ENCODE peak calls at places on chromosome 14, in nine cellular contexts. One of them, this sample, is unnamed. For H3K9me3, the result is how much of the 10 kb centered on the place peaks cover.

GRCh38 chr14:31944256-31945073 is 132.6 kb upstream of the ARHGAP5 start:
- DNase-seq in endodermal cell: no peak
- DNase-seq in prostate gland: no peak
- DNase-seq in fibroblast of lung: no peak
- DNase-seq in cardiac muscle cell: no peak
- DNase-seq in lung: no peak
- DNase-seq in heart right ventricle: no peak
- DNase-seq in aorta: no peak
- DNase-seq in SK-N-MC: no peak
- DNase-seq in this sample: peak

GRCh38 chr14:22285991-22286390 is 303.0 kb downstream of the DAD1 start:
- DNase-seq in prostate gland: no peak
- DNase-seq in cardiac muscle cell: no peak
- DNase-seq in heart right ventricle: no peak
- DNase-seq in fibroblast of lung: no peak
- DNase-seq in lung: no peak
- DNase-seq in endodermal cell: no peak
- DNase-seq in aorta: no peak
- DNase-seq in SK-N-MC: no peak
- DNase-seq in this sample: no peak

GRCh38 chr14:53509845-53510244 is 356.7 kb upstream of the DDHD1 start:
- DNase-seq in SK-N-MC: no peak
- DNase-seq in lung: peak
- DNase-seq in heart right ventricle: peak
- DNase-seq in cardiac muscle cell: peak
- DNase-seq in fibroblast of lung: peak
- DNase-seq in endodermal cell: no peak
- DNase-seq in aorta: no peak
- DNase-seq in prostate gland: peak
- DNase-seq in this sample: no peak

GRCh38 chr14:41280745-41281144 is 325.9 kb upstream of the LRFN5 start:
- DNase-seq in lung: no peak
- DNase-seq in heart right ventricle: no peak
- DNase-seq in prostate gland: no peak
- DNase-seq in SK-N-MC: peak
- DNase-seq in aorta: no peak
- DNase-seq in fibroblast of lung: peak
- DNase-seq in endodermal cell: no peak
- DNase-seq in cardiac muscle cell: peak
- DNase-seq in this sample: no peak

GRCh38 chr14:59297070-59297766 is 108.8 kb downstream of the DAAM1 start:
- DNase-seq in cardiac muscle cell: peak
- DNase-seq in prostate gland: no peak
- DNase-seq in lung: no peak
- DNase-seq in SK-N-MC: no peak
- DNase-seq in fibroblast of lung: peak
- DNase-seq in heart right ventricle: no peak
- DNase-seq in aorta: no peak
- DNase-seq in endodermal cell: no peak
- DNase-seq in this sample: no peak

GRCh38 chr14:41605550-41606248 is 977 bp upstream of the LRFN5 start:
- DNase-seq in endodermal cell: peak
- DNase-seq in prostate gland: no peak
- DNase-seq in SK-N-MC: no peak
- DNase-seq in aorta: no peak
- DNase-seq in heart right ventricle: no peak
- DNase-seq in cardiac muscle cell: peak
- DNase-seq in lung: no peak
- DNase-seq in fibroblast of lung: peak
- DNase-seq in this sample: no peak

GRCh38 chr14:57189070-57189469 is 79.6 kb downstream of the EXOC5 start:
- DNase-seq in heart right ventricle: no peak
- DNase-seq in fibroblast of lung: peak
- DNase-seq in SK-N-MC: peak
- DNase-seq in lung: no peak
- DNase-seq in cardiac muscle cell: peak
- DNase-seq in endodermal cell: no peak
- DNase-seq in aorta: no peak
- DNase-seq in prostate gland: no peak
- DNase-seq in this sample: no peak

GRCh38 chr14:57578427-57579220 is 85.0 kb upstream of the CCDC198 start:
- DNase-seq in prostate gland: no peak
- DNase-seq in aorta: no peak
- DNase-seq in endodermal cell: no peak
- DNase-seq in cardiac muscle cell: no peak
- DNase-seq in heart right ventricle: no peak
- DNase-seq in lung: no peak
- DNase-seq in fibroblast of lung: no peak
- DNase-seq in SK-N-MC: no peak
- DNase-seq in this sample: no peak

GRCh38 chr14:69325086-69325485 is 65.1 kb downstream of the GALNT16 start:
- DNase-seq in aorta: no peak
- DNase-seq in heart right ventricle: no peak
- DNase-seq in lung: no peak
- DNase-seq in prostate gland: no peak
- DNase-seq in cardiac muscle cell: no peak
- DNase-seq in endodermal cell: no peak
- DNase-seq in SK-N-MC: no peak
- DNase-seq in fibroblast of lung: no peak
- DNase-seq in this sample: no peak

GRCh38 chr14:81286574-81287370 is 66.0 kb upstream of the GTF2A1 start:
- DNase-seq in endodermal cell: no peak
- DNase-seq in fibroblast of lung: no peak
- DNase-seq in SK-N-MC: no peak
- DNase-seq in heart right ventricle: no peak
- DNase-seq in lung: no peak
- DNase-seq in cardiac muscle cell: peak
- DNase-seq in aorta: no peak
- DNase-seq in prostate gland: no peak
- DNase-seq in this sample: no peak

GRCh38 chr14:57378661-57379060 is 11.7 kb upstream of the NAA30 start:
- DNase-seq in prostate gland: no peak
- DNase-seq in lung: no peak
- DNase-seq in SK-N-MC: no peak
- DNase-seq in aorta: no peak
- DNase-seq in fibroblast of lung: peak
- DNase-seq in cardiac muscle cell: peak
- DNase-seq in heart right ventricle: no peak
- DNase-seq in endodermal cell: no peak
- DNase-seq in this sample: no peak

GRCh38 chr14:42014301-42014700 is 407.6 kb downstream of the LRFN5 start:
- DNase-seq in endodermal cell: no peak
- DNase-seq in prostate gland: no peak
- DNase-seq in aorta: no peak
- DNase-seq in heart right ventricle: no peak
- DNase-seq in cardiac muscle cell: no peak
- DNase-seq in SK-N-MC: no peak
- DNase-seq in lung: no peak
- DNase-seq in fibroblast of lung: no peak
- DNase-seq in this sample: no peak

GRCh38 chr14:75254381-75254821 is 24.2 kb upstream of the FOS start:
- DNase-seq in fibroblast of lung: no peak
- DNase-seq in aorta: peak
- DNase-seq in endodermal cell: no peak
- DNase-seq in lung: no peak
- DNase-seq in heart right ventricle: peak
- DNase-seq in cardiac muscle cell: no peak
- DNase-seq in prostate gland: peak
- DNase-seq in SK-N-MC: no peak
- DNase-seq in this sample: no peak

GRCh38 chr14:91343051-91343450 is 74.6 kb downstream of the CCDC88C start:
- DNase-seq in endodermal cell: no peak
- DNase-seq in heart right ventricle: no peak
- DNase-seq in cardiac muscle cell: no peak
- DNase-seq in lung: no peak
- DNase-seq in aorta: peak
- DNase-seq in prostate gland: no peak
- DNase-seq in SK-N-MC: no peak
- DNase-seq in fibroblast of lung: no peak
- DNase-seq in this sample: no peak
- H3K27ac ChIP-seq in endodermal cell: no peak
- H3K27ac ChIP-seq in heart right ventricle: no peak
- H3K27ac ChIP-seq in cardiac muscle cell: no peak
- H3K27ac ChIP-seq in lung: no peak
- H3K27ac ChIP-seq in aorta: no peak
- H3K27ac ChIP-seq in prostate gland: no peak
- H3K27ac ChIP-seq in SK-N-MC: no peak
- H3K27ac ChIP-seq in fibroblast of lung: no peak
- H3K27ac ChIP-seq in this sample: no peak

DNA sequence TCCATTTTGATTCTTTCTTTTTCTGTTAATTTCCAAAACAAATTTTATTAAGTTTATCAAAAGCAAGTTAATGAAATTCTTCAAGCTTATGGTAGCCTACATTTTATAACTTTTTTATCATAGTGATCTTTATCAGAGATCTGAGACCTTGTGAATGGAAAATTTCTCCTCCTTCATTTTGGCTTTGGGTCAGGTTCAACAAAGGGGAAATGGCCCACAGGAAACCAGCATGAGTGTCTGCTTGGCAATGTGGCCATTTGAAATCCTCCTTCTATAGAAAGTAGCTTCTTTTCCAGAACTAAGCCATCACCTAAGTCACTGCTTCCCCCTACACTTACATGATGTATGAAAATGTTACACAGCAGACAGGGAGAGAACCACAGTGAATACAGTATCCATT is 1.6 kb downstream of the RHOJ start:
- DNase-seq in aorta: no peak
- DNase-seq in heart right ventricle: no peak
- DNase-seq in prostate gland: no peak
- DNase-seq in endodermal cell: no peak
- DNase-seq in fibroblast of lung: peak
- DNase-seq in cardiac muscle cell: peak
- DNase-seq in SK-N-MC: no peak
- DNase-seq in lung: no peak
- DNase-seq in this sample: no peak
- H3K4me3 ChIP-seq in aorta: peak
- H3K4me3 ChIP-seq in heart right ventricle: peak
- H3K4me3 ChIP-seq in prostate gland: peak
- H3K4me3 ChIP-seq in endodermal cell: no peak
- H3K4me3 ChIP-seq in fibroblast of lung: peak
- H3K4me3 ChIP-seq in cardiac muscle cell: no peak
- H3K4me3 ChIP-seq in SK-N-MC: peak
- H3K4me3 ChIP-seq in lung: peak
- H3K4me3 ChIP-seq in this sample: no peak

DNA sequence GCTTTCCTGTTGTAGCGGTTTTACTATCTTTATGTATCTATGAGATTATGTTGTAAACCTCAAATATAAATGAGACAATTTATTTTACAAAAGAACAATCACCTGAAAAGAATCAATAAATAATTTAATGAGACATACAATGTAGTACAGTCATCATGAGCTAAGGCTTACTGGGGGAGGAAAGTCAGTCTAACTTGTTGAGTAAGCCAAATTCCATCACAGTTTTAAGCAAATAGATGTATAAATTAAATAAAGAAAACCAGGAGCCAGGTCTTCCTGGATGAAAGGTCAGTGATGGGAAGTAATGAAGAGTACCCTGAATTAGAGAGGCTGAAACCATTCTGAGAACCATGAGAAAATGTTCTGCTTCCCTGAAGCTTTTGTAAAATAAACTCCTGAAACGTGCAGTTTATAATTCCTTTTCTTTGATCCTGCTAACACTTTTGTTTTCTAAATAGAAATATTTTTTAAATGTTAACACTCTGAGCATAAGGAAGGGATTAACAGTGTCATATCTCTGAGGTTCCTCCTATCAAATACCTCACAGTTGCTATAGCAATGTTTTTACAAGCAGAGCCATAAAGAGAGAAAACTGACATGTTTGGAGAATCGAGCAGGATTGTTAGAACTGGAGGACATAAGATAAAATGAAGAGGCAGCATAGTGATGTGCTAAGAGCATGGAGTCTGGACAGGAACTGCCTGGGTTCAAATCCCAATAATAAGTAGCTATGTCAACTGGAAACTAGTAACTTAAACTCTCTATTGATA is 444.9 kb upstream of the FOXG1 start:
- DNase-seq in cardiac muscle cell: peak
- DNase-seq in endodermal cell: no peak
- DNase-seq in prostate gland: no peak
- DNase-seq in SK-N-MC: no peak
- DNase-seq in lung: no peak
- DNase-seq in heart right ventricle: no peak
- DNase-seq in aorta: no peak
- DNase-seq in fibroblast of lung: no peak
- DNase-seq in this sample: no peak
- H3K9me3 ChIP-seq in cardiac muscle cell: under half
- H3K9me3 ChIP-seq in endodermal cell: under half
- H3K9me3 ChIP-seq in prostate gland: under half
- H3K9me3 ChIP-seq in SK-N-MC: under half
- H3K9me3 ChIP-seq in lung: under half
- H3K9me3 ChIP-seq in heart right ventricle: under half
- H3K9me3 ChIP-seq in aorta: under half
- H3K9me3 ChIP-seq in fibroblast of lung: under half
- H3K9me3 ChIP-seq in this sample: under half

GRCh38 chr14:21026988-21027315 is 2.1 kb upstream of the NDRG2 start:
- DNase-seq in SK-N-MC: no peak
- DNase-seq in aorta: no peak
- DNase-seq in fibroblast of lung: no peak
- DNase-seq in heart right ventricle: no peak
- DNase-seq in lung: no peak
- DNase-seq in prostate gland: no peak
- DNase-seq in endodermal cell: peak
- DNase-seq in cardiac muscle cell: peak
- DNase-seq in this sample: no peak
- H3K27ac ChIP-seq in SK-N-MC: no peak
- H3K27ac ChIP-seq in aorta: peak
- H3K27ac ChIP-seq in fibroblast of lung: no peak
- H3K27ac ChIP-seq in heart right ventricle: peak
- H3K27ac ChIP-seq in lung: peak
- H3K27ac ChIP-seq in prostate gland: peak
- H3K27ac ChIP-seq in endodermal cell: no peak
- H3K27ac ChIP-seq in cardiac muscle cell: peak
- H3K27ac ChIP-seq in this sample: no peak

DNA sequence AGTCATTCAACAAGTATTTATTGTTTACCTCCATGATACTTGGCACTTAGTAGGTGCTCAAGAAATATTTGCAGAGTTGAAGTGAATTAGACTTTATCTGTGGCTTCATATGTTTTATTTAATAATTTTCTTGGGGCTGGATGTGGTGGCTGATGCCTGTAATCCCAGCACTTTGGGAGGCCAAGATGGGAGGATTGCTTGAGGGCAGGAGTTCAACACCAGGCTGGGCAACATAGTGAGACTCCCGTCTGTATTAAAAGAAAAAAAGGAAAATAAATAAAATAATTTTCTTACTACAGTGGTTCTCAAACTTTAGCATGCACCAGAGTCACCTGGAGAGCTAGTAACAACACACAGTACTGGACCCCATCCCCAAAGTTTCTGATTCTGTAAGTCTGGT is 905 bp downstream of the ADCK1 start:
- DNase-seq in SK-N-MC: no peak
- DNase-seq in endodermal cell: no peak
- DNase-seq in lung: no peak
- DNase-seq in cardiac muscle cell: no peak
- DNase-seq in fibroblast of lung: no peak
- DNase-seq in prostate gland: no peak
- DNase-seq in heart right ventricle: no peak
- DNase-seq in aorta: peak
- DNase-seq in this sample: no peak
- H3K4me3 ChIP-seq in SK-N-MC: peak
- H3K4me3 ChIP-seq in endodermal cell: peak
- H3K4me3 ChIP-seq in lung: no peak
- H3K4me3 ChIP-seq in cardiac muscle cell: peak
- H3K4me3 ChIP-seq in fibroblast of lung: peak
- H3K4me3 ChIP-seq in prostate gland: peak
- H3K4me3 ChIP-seq in heart right ventricle: peak
- H3K4me3 ChIP-seq in aorta: no peak
- H3K4me3 ChIP-seq in this sample: peak